ENCODE peak calls at places on chromosomes 3 and 15, in eight cellular contexts. A, L, T, U, D, G, Q and V are unnamed samples.

GRCh38 chr15:50162988-50163718 is 18.8 kb upstream of the SLC27A2 start:
- DNase-seq in A (no peak), Q (no peak), U (no peak), T (no peak), D (no peak), G (peak), L (no peak), V (peak)

GRCh38 chr3:174023445-174023844 is 625.9 kb downstream of the NLGN1 start:
- DNase-seq in T (no peak), L (no peak), D (no peak), A (no peak), Q (peak), G (no peak), U (no peak), V (no peak)

GRCh38 chr3:64533565-64534317 is 154.1 kb downstream of the ADAMTS9 start:
- DNase-seq in T (peak), L (peak), A (no peak), Q (peak), U (no peak), G (peak), D (peak), V (peak)

GRCh38 chr3:106794442-106794841 is 582.8 kb upstream of the CCDC54 start:
- DNase-seq in D (no peak), G (no peak), L (no peak), Q (no peak), T (no peak), U (no peak), A (no peak), V (peak)

GRCh38 chr3:55488398-55489055 is 1.4 kb upstream of the WNT5A start:
- DNase-seq in D (peak), T (no peak), Q (peak), A (no peak), U (no peak), G (peak), L (peak), V (peak)

GRCh38 chr15:91894606-91895005 is 41.1 kb downstream of the SLCO3A1 start:
- DNase-seq in A (no peak), D (no peak), U (no peak), T (no peak), L (no peak), Q (no peak), G (no peak), V (no peak)

GRCh38 chr3:99640214-99640851 is 1.9 kb downstream of the COL8A1 start:
- DNase-seq in G (no peak), L (no peak), T (no peak), Q (no peak), A (no peak), U (no peak), D (no peak), V (peak)

GRCh38 chr15:25169318-25169717 is 214.5 kb downstream of the SNRPN start:
- DNase-seq in T (no peak), Q (no peak), A (no peak), U (no peak), D (no peak), L (no peak), G (no peak), V (no peak)

GRCh38 chr3:126267169-126267975 is 87.0 kb upstream of the ALDH1L1 start:
- DNase-seq in G (peak), U (no peak), D (peak), A (no peak), T (no peak), L (no peak), Q (peak), V (peak)

GRCh38 chr3:11932636-11933035 is 71.6 kb upstream of the SYN2 start:
- DNase-seq in T (no peak), G (no peak), Q (no peak), A (no peak), D (no peak), L (no peak), U (no peak), V (no peak)

GRCh38 chr3:59798372-59799086 is 748.7 kb upstream of the CFAP20DC start:
- DNase-seq in L (no peak), D (no peak), T (no peak), A (no peak), Q (no peak), U (no peak), G (no peak), V (no peak)